ENCODE peak calls at places on chromosomes 11 and 22, in eight cellular contexts. H, L, F, E, G, J, T and A are unnamed samples. For H3K9me3, the result is how much of the 10 kb centered on the place peaks cover.

GRCh38 chr11:44674809-44675208 is 52.0 kb upstream of the TSPAN18 start:
- DNase-seq in H (no peak), L (no peak), F (no peak), E (no peak), G (no peak), J (no peak), T (no peak), A (no peak)

GRCh38 chr11:57301711-57302423 is 22.9 kb downstream of the TNKS1BP1 start:
- DNase-seq in H (no peak), L (no peak), F (no peak), E (no peak), G (no peak), J (no peak), T (no peak), A (no peak)

GRCh38 chr11:110710520-110711381 is 1.5 kb downstream of the ARHGAP20 start:
- DNase-seq in H (peak), L (no peak), F (peak), E (no peak), G (peak), J (peak), T (no peak), A (no peak)

GRCh38 chr22:39437836-39438704 is 18.7 kb upstream of the MGAT3 start:
- DNase-seq in H (no peak), L (no peak), F (no peak), E (no peak), G (no peak), J (no peak), T (no peak), A (no peak)

GRCh38 chr11:86735462-86736302 is 63.3 kb upstream of the ME3 start:
- DNase-seq in H (no peak), L (peak), F (no peak), E (no peak), G (no peak), J (no peak), T (no peak), A (no peak)

GRCh38 chr11:65187971-65188461 is 6.3 kb downstream of the CAPN1 start:
- DNase-seq in H (no peak), L (no peak), F (no peak), E (no peak), G (no peak), J (no peak), T (no peak), A (no peak)

GRCh38 chr22:27461470-27461869 is 340.1 kb downstream of the MN1 start:
- DNase-seq in H (no peak), L (peak), F (no peak), E (peak), G (no peak), J (no peak), T (no peak), A (no peak)

GRCh38 chr22:27100323-27100722 is 442.9 kb downstream of the MIAT start:
- DNase-seq in H (no peak), L (no peak), F (no peak), E (no peak), G (no peak), J (no peak), T (no peak), A (no peak)

GRCh38 chr22:44659140-44659539 is 42.9 kb upstream of the PRR5 start:
- DNase-seq in H (no peak), L (no peak), F (peak), E (no peak), G (no peak), J (peak), T (no peak), A (no peak)

GRCh38 chr22:42685941-42686666 is 34.6 kb downstream of the A4GALT start:
- DNase-seq in H (no peak), L (no peak), F (peak), E (no peak), G (no peak), J (no peak), T (no peak), A (peak)

GRCh38 chr11:11481371-11481770 is 128.3 kb upstream of the CSNK2A3 start:
- DNase-seq in H (no peak), L (no peak), F (no peak), E (no peak), G (no peak), J (no peak), T (no peak), A (no peak)

GRCh38 chr11:83717551-83717950 is 431.4 kb upstream of the CCDC90B start:
- DNase-seq in H (peak), L (no peak), F (peak), E (no peak), G (no peak), J (no peak), T (no peak), A (no peak)

GRCh38 chr11:11420512-11420911 is 67.5 kb upstream of the CSNK2A3 start:
- DNase-seq in H (no peak), L (no peak), F (no peak), E (no peak), G (no peak), J (no peak), T (no peak), A (no peak)

GRCh38 chr11:86101493-86101892 is 32.6 kb upstream of the PICALM start:
- DNase-seq in H (no peak), L (peak), F (no peak), E (no peak), G (no peak), J (no peak), T (no peak), A (no peak)

GRCh38 chr11:2390091-2390870 is 10.3 kb upstream of the TSSC4 start:
- DNase-seq in H (no peak), L (no peak), F (no peak), E (no peak), G (peak), J (no peak), T (no peak), A (no peak)

GRCh38 chr11:74710291-74710938 is 20.8 kb downstream of the CHRDL2 start:
- DNase-seq in H (no peak), L (no peak), F (peak), E (no peak), G (no peak), J (no peak), T (no peak), A (no peak)

GRCh38 chr11:76266269-76266668 is 60.0 kb upstream of the WNT11 start:
- DNase-seq in H (no peak), L (peak), F (peak), E (no peak), G (no peak), J (peak), T (no peak), A (no peak)

GRCh38 chr22:47409501-47410275 is 647.2 kb downstream of the TBC1D22A start:
- DNase-seq in H (no peak), L (no peak), F (no peak), E (no peak), G (no peak), J (no peak), T (no peak), A (no peak)

GRCh38 chr11:69113226-69113625 is 42.5 kb upstream of the SMIM38 start:
- DNase-seq in H (no peak), L (no peak), F (no peak), E (no peak), G (no peak), J (no peak), T (no peak), A (no peak)

GRCh38 chr22:38299758-38300157 is 17.5 kb downstream of the CSNK1E start:
- DNase-seq in H (no peak), L (no peak), F (no peak), E (no peak), G (no peak), J (no peak), T (no peak), A (no peak)

GRCh38 chr11:3123316-3123715 is 41.8 kb downstream of the OSBPL5 start:
- DNase-seq in H (peak), L (no peak), F (no peak), E (peak), G (peak), J (peak), T (no peak), A (peak)

GRCh38 chr11:47501095-47501494 is 51.8 kb downstream of the CELF1 start:
- DNase-seq in H (no peak), L (no peak), F (no peak), E (no peak), G (no peak), J (no peak), T (no peak), A (no peak)

GRCh38 chr11:1742371-1742770 is 8.0 kb downstream of the IFITM10 start:
- DNase-seq in H (no peak), L (no peak), F (no peak), E (peak), G (no peak), J (no peak), T (no peak), A (no peak)

GRCh38 chr11:23263466-23263865 is 403.2 kb upstream of the CCDC179 start:
- DNase-seq in H (no peak), L (no peak), F (no peak), E (no peak), G (no peak), J (no peak), T (no peak), A (no peak)

GRCh38 chr11:8910662-8911039 is 338 bp upstream of the AKIP1 start:
- DNase-seq in H (no peak), L (no peak), F (no peak), E (no peak), G (no peak), J (no peak), T (no peak), A (no peak)

DNA sequence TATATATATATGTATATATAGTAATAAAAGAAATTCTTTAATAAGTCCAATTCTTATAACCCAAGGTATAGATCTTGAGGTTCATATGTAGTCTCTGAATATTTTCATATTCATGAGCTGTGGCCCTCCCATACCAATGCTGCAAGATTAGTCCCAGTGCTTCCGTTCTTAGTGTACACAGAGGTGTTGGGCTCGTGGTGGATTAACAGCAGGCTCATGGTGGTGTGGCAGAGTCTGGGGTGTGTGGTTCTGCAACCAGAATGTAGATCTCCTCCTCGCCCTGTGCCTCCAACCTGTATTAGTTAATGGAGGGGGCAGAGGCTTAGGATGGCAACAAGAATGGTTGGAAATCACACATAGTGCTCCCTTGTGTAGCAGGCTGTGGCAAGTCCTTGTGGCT is 16.8 kb downstream of the PRDM10 start:
- DNase-seq in H (no peak), L (no peak), F (no peak), E (no peak), G (no peak), J (no peak), T (no peak), A (no peak)
- H3K27ac ChIP-seq in H (no peak), L (no peak), F (no peak), E (no peak), G (no peak), J (no peak), T (no peak), A (no peak)

GRCh38 chr22:48548391-48548790 is 1279.3 kb downstream of the BRD1 start:
- DNase-seq in H (no peak), L (no peak), F (no peak), E (no peak), G (no peak), J (no peak), T (no peak), A (no peak)
- H3K9me3 ChIP-seq in H (under half), L (under half), F (under half), E (under half), G (under half), J (under half), T (under half), A (under half)

DNA sequence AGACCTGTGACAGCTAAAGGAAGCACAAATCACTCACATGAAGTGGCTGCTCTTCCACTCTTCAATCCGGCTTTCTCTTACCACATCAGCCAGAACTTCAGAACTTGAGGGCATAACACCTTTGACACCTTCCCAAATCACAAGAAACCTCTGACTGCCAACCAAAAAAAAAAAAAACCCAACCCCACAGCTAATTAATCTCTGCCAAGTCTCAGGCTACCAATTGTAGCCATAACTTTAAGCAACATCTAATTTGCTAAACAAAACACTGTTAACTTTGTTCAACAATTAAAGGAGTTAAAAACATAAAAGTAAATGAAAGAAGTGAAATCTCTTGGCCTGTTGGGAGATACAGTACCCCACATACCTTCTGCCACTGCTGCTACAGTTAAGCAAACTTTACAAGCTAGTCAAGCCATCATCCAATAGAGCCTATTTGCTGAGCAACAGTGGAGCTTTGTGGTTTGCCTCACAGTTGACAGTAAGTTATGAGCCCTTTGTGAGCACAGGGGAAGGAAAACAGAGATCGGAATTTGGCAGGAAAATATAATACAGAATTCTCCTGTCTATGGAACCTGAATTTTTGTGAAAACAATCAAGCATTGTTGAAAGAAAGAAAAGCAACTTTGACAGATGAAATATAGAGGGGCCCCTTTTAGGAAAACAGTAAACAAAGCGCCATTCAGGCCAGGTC is at the start of gene SOX6:
- DNase-seq in H (no peak), L (no peak), F (peak), E (no peak), G (no peak), J (no peak), T (no peak), A (no peak)
- H3K27ac ChIP-seq in H (no peak), L (no peak), F (peak), E (peak), G (peak), J (no peak), T (no peak), A (no peak)

DNA sequence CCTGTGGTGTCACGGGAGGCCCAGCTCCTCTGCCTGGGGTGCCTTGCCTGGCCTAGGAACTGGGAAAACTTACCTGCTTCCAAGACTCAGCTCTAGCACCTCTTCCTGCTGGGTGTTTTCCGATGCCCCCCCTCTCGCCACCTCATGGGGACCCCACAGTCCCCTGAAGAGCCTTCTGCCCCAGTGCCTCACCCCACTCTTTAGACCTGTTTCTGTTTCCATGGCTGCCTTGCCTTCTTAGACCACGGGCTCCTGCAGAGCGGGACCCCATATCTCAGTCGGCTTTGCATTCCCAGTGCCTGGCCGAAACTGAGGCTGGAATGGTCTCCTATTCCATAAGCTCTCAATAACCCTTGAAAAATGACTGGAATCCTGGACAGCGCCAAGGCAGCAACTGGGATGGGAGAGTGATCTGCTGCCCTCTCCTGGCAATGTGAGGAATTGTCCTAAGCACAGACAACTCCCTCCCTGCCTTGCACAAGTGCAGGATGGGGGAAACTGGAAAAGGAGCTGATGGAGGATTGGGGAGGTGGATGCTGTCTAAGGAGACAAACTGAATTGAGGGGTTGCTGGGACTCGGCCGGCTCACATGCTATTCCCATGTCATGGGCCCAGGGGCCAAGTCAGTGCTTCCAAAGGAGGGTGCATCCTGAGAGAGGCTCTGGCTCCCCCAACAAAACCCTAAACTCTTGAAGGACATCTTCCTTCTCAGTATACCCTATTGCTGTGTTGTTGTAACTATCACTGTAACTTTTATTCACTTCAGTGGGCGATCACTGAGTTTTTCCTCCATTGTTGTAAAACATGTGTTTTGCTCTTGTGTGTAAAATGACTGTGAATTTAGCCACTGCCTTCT is 26.6 kb upstream of the IL17RA start:
- DNase-seq in H (peak), L (peak), F (peak), E (no peak), G (peak), J (peak), T (peak), A (peak)
- H3K9me3 ChIP-seq in H (under half), L (under half), F (under half), E (under half), G (under half), J (under half), T (under half), A (under half)

GRCh38 chr11:78255919-78256318 is 67.2 kb downstream of the USP35 start:
- DNase-seq in H (no peak), L (no peak), F (no peak), E (no peak), G (no peak), J (no peak), T (no peak), A (no peak)
- H3K27ac ChIP-seq in H (no peak), L (no peak), F (no peak), E (peak), G (no peak), J (no peak), T (no peak), A (no peak)

DNA sequence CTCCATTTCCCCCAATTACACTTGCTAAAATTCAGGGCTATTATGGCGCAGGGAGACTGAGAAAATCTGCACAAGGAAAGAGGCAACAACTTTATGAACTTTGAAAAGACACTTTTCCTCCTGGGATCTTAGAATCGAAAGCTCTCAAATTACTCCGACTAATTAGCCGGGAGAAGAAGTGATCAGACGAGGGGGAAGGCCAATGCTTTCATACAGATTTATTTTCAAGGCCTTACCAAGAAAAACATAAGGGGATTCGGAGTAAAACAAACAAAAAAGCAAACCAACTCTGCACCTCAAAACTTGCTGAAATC is 1.6 kb downstream of the PAX6 start:
- DNase-seq in H (no peak), L (peak), F (no peak), E (no peak), G (no peak), J (no peak), T (no peak), A (no peak)
- H3K9me3 ChIP-seq in H (under half), L (under half), F (under half), E (under half), G (under half), J (under half), T (under half), A (under half)